ENCODE peak calls at places on chromosomes 16 and 17, in ten cellular contexts. L is HepG2, W is spleen, U is esophagus squamous epithelium, K is body of pancreas, Y is lower leg skin, Z is transverse colon, E is heart left ventricle, P is A549, R is gastrocnemius medialis. D is an unnamed sample.

GRCh38 chr16:12149971-12150370 is 173.4 kb downstream of the SNX29 start:
- DNase-seq in K (no peak), L (no peak), Y (no peak), W (peak), Z (no peak), R (no peak), U (no peak), E (no peak), P (no peak), D (no peak)

GRCh38 chr16:88366704-88367047 is 16.1 kb upstream of the ZNF469 start:
- DNase-seq in P (no peak), U (no peak), W (no peak), K (no peak), Y (no peak), E (no peak), R (no peak), Z (no peak), L (no peak), D (no peak)

GRCh38 chr17:699350-699749 is 15.3 kb downstream of the VPS53 start:
- DNase-seq in U (no peak), E (no peak), Y (no peak), R (no peak), L (no peak), W (no peak), K (no peak), P (no peak), Z (no peak), D (no peak)

GRCh38 chr17:6713130-6713917 is at the start of gene SLC13A5:
- DNase-seq in U (no peak), K (peak), R (no peak), E (no peak), L (peak), Y (peak), P (peak), Z (no peak), W (no peak), D (peak)

GRCh38 chr16:58025351-58026138 is at the start of gene MMP15:
- DNase-seq in Z (peak), L (peak), P (peak), U (peak), Y (peak), K (peak), R (peak), W (peak), E (peak), D (peak)

GRCh38 chr17:72590382-72590781 is 469.6 kb downstream of the SOX9 start:
- DNase-seq in Z (no peak), Y (no peak), E (no peak), L (peak), K (no peak), U (no peak), R (no peak), W (no peak), P (no peak), D (no peak)

GRCh38 chr16:88706288-88706964 is at the start of the genes CTU2 and RNF166:
- DNase-seq in Z (peak), Y (peak), E (peak), K (peak), P (peak), L (peak), U (no peak), R (peak), W (peak), D (peak)

GRCh38 chr16:67951485-67951884 is 7.6 kb upstream of the LCAT start:
- DNase-seq in K (no peak), Y (no peak), E (peak), L (no peak), U (no peak), Z (no peak), W (peak), P (no peak), R (no peak), D (no peak)

GRCh38 chr17:75440738-75441448 is 15.5 kb upstream of the TMEM94 start:
- DNase-seq in Z (no peak), E (no peak), W (no peak), R (no peak), U (no peak), L (no peak), P (no peak), Y (no peak), K (no peak), D (no peak)

GRCh38 chr16:86585821-86586611 is 7.7 kb downstream of the FOXL1 start:
- DNase-seq in Y (peak), P (no peak), Z (no peak), K (no peak), E (no peak), L (no peak), W (no peak), R (no peak), U (no peak), D (no peak)

GRCh38 chr16:69717066-69717465 is 9.3 kb downstream of the NQO1 start:
- DNase-seq in E (no peak), P (no peak), Y (peak), W (no peak), L (no peak), K (no peak), U (no peak), R (no peak), Z (no peak), D (no peak)

GRCh38 chr17:51165680-51166197 is 472 bp upstream of the NME2 start:
- DNase-seq in P (no peak), K (no peak), Y (no peak), Z (peak), U (no peak), L (no peak), E (no peak), R (no peak), W (no peak), D (no peak)

GRCh38 chr16:9155876-9156275 is 64.4 kb downstream of the HAPSTR1 start:
- DNase-seq in Y (no peak), L (no peak), R (no peak), Z (no peak), E (no peak), U (no peak), K (no peak), W (no peak), P (no peak), D (no peak)

GRCh38 chr16:60107467-60107866 is 1373.4 kb upstream of the GOT2 start:
- DNase-seq in Y (no peak), Z (no peak), W (no peak), K (no peak), U (no peak), R (no peak), P (no peak), E (no peak), L (no peak), D (no peak)

GRCh38 chr17:35001549-35001948 is 21.2 kb downstream of the LIG3 start:
- DNase-seq in E (no peak), L (no peak), P (no peak), W (no peak), K (no peak), R (no peak), Z (no peak), Y (no peak), U (no peak), D (peak)

GRCh38 chr17:44396946-44397345 is 7.5 kb upstream of the ITGA2B start:
- DNase-seq in Y (no peak), P (no peak), U (no peak), L (no peak), W (no peak), E (no peak), K (no peak), Z (no peak), R (no peak), D (no peak)

GRCh38 chr16:72833969-72834368 is 214.0 kb downstream of the ZFHX3 start:
- DNase-seq in W (no peak), R (no peak), E (no peak), U (no peak), Y (no peak), P (no peak), Z (no peak), L (no peak), K (no peak), D (no peak)

GRCh38 chr16:46830417-46830901 is 521 bp downstream of the C16orf87 start:
- DNase-seq in E (peak), L (no peak), R (peak), Z (peak), K (peak), U (no peak), W (peak), P (peak), Y (peak), D (peak)

GRCh38 chr16:85598141-85598540 is 15.0 kb upstream of the GSE1 start:
- DNase-seq in K (no peak), Y (no peak), E (no peak), W (no peak), Z (no peak), L (no peak), U (no peak), P (no peak), R (no peak), D (no peak)

GRCh38 chr16:4327386-4327781 is 11.5 kb downstream of the GLIS2 start:
- DNase-seq in R (no peak), P (no peak), Z (no peak), U (no peak), W (no peak), E (no peak), Y (no peak), L (no peak), K (peak), D (no peak)

GRCh38 chr16:9297437-9298113 is 206.1 kb downstream of the HAPSTR1 start:
- DNase-seq in L (peak), K (peak), E (no peak), P (peak), R (no peak), Y (no peak), U (no peak), Z (no peak), W (no peak), D (peak)

GRCh38 chr17:50545306-50545705 is 1.7 kb upstream of the SPATA20 start:
- DNase-seq in U (no peak), E (no peak), R (no peak), W (no peak), L (no peak), K (no peak), P (no peak), Y (no peak), Z (peak), D (peak)

GRCh38 chr16:26665166-26665939 is 401.4 kb upstream of the C16orf82 start:
- DNase-seq in P (no peak), Z (no peak), U (no peak), E (no peak), W (no peak), L (no peak), Y (peak), K (no peak), R (no peak), D (no peak)

GRCh38 chr16:3187798-3188674 is at the start of gene OR1F1:
- DNase-seq in R (no peak), Z (no peak), P (peak), U (no peak), W (peak), L (peak), K (no peak), E (no peak), Y (no peak), D (peak)

GRCh38 chr17:64938925-64939474 is 19.7 kb upstream of the LRRC37A3 start:
- DNase-seq in Z (peak), L (peak), K (peak), E (peak), P (peak), U (no peak), Y (peak), W (peak), R (no peak), D (peak)

GRCh38 chr17:44661835-44662234 is 5.6 kb downstream of the MEIOC start:
- DNase-seq in W (no peak), K (no peak), Y (no peak), U (no peak), E (no peak), R (no peak), Z (no peak), P (no peak), L (no peak), D (no peak)

GRCh38 chr17:80419255-80419654 is 4.3 kb downstream of the ENDOV start:
- DNase-seq in P (no peak), U (no peak), E (no peak), R (no peak), Z (no peak), K (no peak), W (no peak), L (no peak), Y (no peak), D (no peak)

GRCh38 chr17:83019376-83019775 is 60.0 kb upstream of the METRNL start:
- DNase-seq in P (no peak), U (no peak), W (no peak), K (no peak), L (no peak), E (no peak), R (no peak), Y (no peak), Z (no peak), D (no peak)

GRCh38 chr16:25264599-25264998 is 7.0 kb upstream of the ZKSCAN2 start:
- DNase-seq in Y (no peak), K (peak), Z (no peak), L (no peak), W (no peak), U (no peak), P (no peak), R (no peak), E (no peak), D (peak)

GRCh38 chr16:86575754-86576557 is 2.4 kb upstream of the FOXL1 start:
- DNase-seq in K (peak), R (peak), Y (peak), E (peak), W (peak), P (peak), U (no peak), Z (peak), L (peak), D (peak)

GRCh38 chr17:60463157-60463820 is 41.0 kb downstream of the CHCT1 start:
- DNase-seq in P (no peak), K (no peak), E (no peak), R (no peak), W (no peak), Z (no peak), Y (no peak), U (no peak), L (no peak), D (no peak)

DNA sequence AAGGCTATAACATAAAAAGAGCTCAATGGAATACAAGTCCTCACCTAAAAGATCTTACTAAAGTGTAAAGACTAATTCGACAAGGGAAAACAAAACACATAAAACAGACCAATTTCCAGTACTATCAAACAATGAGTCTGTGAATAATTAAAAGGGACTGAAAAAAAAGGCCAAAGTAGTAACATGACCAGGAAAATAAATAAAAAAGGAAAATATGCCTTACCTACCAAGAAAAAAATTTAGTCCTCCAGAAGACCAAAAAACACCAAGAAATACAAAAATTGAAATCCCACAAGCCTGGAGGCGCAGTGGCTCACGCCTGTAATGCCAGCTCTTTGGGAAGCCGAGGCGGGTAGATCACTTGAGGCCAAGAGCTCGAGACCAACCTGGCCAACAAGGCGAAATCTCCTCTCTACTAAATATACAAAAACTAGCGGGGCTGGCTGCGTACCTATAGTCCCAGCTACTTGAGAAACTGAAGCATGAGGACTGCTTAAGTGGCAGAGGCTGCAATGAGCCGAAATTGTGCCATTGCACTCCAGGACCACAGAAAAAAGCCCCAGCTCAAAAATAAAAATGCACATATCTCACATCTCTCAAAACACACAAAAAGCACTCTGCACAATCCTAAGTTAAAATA is 60.8 kb downstream of the TEX14 start:
- DNase-seq in L (no peak), Y (no peak), U (no peak), R (peak), P (no peak), Z (peak), K (peak), E (no peak), W (no peak), D (no peak)
- TF ChIP-seq POLR2A in L (no peak), Y (no peak), U (no peak), R (no peak), P (peak), Z (no peak), K (no peak), E (no peak), W (no peak), D (no peak)

GRCh38 chr17:67974186-67974585 is 22.1 kb downstream of the C17orf58 start:
- DNase-seq in Z (no peak), Y (no peak), E (no peak), L (no peak), K (no peak), W (no peak), U (no peak), P (no peak), R (no peak), D (no peak)

GRCh38 chr17:67980456-67980855 is 15.8 kb downstream of the C17orf58 start:
- DNase-seq in U (no peak), W (no peak), R (no peak), K (no peak), Y (no peak), L (no peak), P (no peak), E (no peak), Z (no peak), D (no peak)

GRCh38 chr17:67970783-67971182 is 25.5 kb downstream of the C17orf58 start:
- DNase-seq in R (no peak), W (peak), Y (no peak), K (no peak), P (no peak), L (no peak), U (no peak), E (no peak), Z (no peak), D (no peak)

DNA sequence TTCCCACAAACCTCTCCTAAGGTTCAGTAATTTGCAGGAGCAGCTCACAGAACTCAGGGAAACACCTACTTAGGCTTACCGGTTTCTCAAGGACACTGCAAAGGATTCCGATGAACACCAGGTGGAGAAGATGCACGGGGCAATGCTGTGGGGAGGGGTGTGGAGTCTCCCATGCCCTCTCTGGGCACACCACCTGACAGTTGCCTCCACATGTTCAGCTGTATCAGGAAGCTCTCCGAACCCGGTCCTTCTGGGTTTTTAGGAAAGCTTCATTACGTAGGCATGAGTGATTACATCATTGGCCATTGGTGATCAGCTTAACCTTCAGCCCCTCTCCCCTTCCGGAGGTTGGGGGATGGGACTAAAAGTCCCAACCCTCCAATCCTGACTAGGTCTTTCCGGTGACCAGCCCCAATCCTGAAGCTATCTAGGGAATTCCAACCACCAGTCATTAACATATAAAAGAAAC is 21.6 kb downstream of the C17orf58 start:
- DNase-seq in P (no peak), L (no peak), E (no peak), U (no peak), W (peak), Z (no peak), R (no peak), Y (no peak), K (no peak), D (no peak)
- TF ChIP-seq POLR2A in P (no peak), L (no peak), E (no peak), U (no peak), W (no peak), Z (no peak), R (no peak), Y (no peak), K (no peak), D (no peak)

GRCh38 chr17:18257747-18258355 is 687 bp downstream of the FLII start:
- DNase-seq in E (peak), U (no peak), R (peak), Z (peak), L (peak), P (peak), Y (peak), K (peak), W (peak), D (peak)

GRCh38 chr17:18259621-18260331 is 686 bp upstream of the MIEF2 start:
- DNase-seq in P (peak), E (no peak), L (peak), Y (no peak), R (no peak), U (no peak), Z (no peak), W (no peak), K (peak), D (no peak)

GRCh38 chr17:18257268-18257681 is 1.3 kb downstream of the FLII start:
- DNase-seq in R (no peak), P (no peak), E (no peak), W (no peak), U (no peak), Z (peak), K (peak), Y (no peak), L (peak), D (no peak)

GRCh38 chr17:18256776-18257175 is 1.8 kb downstream of the FLII start:
- DNase-seq in Z (no peak), L (no peak), K (no peak), R (no peak), Y (no peak), U (no peak), P (no peak), W (no peak), E (no peak), D (no peak)

DNA sequence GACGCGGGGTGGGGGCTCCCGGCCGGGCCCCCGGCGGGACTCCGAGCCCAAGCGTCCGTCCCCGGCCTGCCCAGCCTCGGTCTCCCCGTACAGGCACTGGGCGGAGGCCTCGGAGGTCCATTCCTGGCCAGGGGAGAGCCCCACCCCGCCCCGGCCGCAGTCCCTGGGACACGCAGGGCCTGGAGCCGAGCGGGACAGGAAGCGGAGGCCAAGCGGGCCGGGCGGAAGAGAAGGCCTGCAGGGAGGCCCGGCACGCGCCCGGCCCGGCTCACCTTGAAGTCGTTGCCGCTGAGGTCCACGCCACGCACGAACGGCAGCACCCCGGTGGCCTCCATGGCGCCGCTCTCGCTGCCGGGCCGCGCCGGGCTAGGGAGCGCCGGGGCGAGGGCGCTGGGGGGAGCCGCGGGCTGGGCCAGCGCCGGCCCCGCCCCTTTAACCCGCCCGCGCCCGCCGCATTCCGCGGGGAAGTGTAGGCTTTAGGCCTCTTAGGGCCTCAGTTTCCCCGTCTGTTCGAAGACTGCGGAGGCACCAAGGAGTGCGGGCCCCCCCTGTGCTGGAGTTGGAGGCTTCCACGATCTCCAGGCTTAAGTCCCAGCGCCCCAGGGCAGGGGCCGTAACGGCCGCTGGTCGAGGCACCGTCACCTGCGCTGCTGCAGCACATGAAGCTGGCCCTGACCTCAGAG is at the start of gene FLII:
- DNase-seq in P (peak), W (peak), Y (peak), Z (peak), K (peak), E (peak), U (no peak), R (no peak), L (peak), D (peak)
- TF ChIP-seq POLR2A in P (peak), W (no peak), Y (no peak), Z (peak), K (peak), E (peak), U (peak), R (peak), L (no peak), D (peak)

DNA sequence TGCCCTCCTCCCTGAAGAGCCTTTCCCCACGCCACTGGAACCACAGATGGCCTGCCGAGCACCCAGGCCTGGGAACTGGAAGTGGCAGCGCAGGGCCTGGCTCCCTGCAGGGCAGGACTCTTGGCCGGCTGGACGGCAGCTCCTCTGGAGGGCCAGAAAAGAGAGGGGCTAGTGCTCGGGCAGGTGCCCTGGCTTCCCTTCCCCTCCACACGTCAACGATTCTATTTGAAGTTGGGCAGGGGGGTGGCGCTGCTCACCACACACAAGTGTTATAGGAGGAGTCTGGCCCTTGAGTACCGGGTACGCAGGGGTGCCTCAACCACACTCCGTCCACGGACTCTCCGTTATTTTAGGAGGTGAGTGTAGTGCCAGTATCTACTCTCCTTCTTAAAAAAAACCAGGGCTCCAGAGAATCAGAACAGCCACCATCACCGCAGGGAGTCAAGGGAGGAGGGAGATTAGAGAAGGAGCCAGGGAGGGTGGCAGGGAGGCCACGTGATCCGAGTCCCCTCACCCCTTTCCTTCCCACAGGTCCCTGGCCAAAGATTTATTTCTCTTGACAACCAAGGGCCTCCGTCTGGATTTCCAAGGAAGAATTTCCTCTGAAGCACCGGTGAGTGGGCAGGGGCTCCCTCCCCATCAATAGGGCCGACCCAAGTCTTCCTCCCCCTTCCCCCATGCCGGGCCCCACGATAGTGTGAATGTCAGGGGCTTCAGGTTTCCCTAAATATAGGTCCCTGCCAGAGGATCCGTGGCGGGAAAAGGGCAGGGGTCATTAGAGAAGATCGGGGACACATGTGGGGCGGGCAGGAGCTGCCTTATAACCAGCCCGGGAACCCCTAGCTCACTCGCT is 1.4 kb upstream of the ALDOA start:
- DNase-seq in P (peak), K (peak), Y (peak), L (peak), Z (peak), W (peak), U (no peak), R (peak), E (peak), D (peak)
- TF ChIP-seq POLR2A in P (no peak), K (peak), Y (no peak), L (peak), Z (peak), W (no peak), U (peak), R (peak), E (peak), D (peak)